ENCODE peak calls at places on chromosomes 7 and 10, in six cellular contexts. N, S, H, V, W and T are unnamed samples.
A peak's percentile ranks its signal among the peaks of the same experiment; 100 is the strongest.

GRCh38 chr10:71371750-71372166 is 25.0 kb upstream of the CDH23 start:
- ATAC-seq in N (no peak), S (no peak), H (no peak), V (no peak), W (peak; percentile 65), T (peak; percentile 29)

GRCh38 chr10:70343312-70343711 is 39.1 kb downstream of the LRRC20 start:
- ATAC-seq in N (no peak), S (no peak), H (no peak), V (no peak), W (no peak), T (no peak)

GRCh38 chr10:109995178-109995577 is 12.6 kb upstream of the ADD3 start:
- ATAC-seq in N (no peak), S (no peak), H (peak; percentile 18), V (peak; percentile 13), W (no peak), T (no peak)

GRCh38 chr10:11553773-11554381 is 57.6 kb downstream of the USP6NL start:
- ATAC-seq in N (no peak), S (no peak), H (no peak), V (peak; percentile 19), W (peak; percentile 95), T (no peak)

GRCh38 chr7:98418636-98419315 is 17.9 kb upstream of the BAIAP2L1 start:
- ATAC-seq in N (no peak), S (peak; percentile 80), H (peak; percentile 91), V (peak; percentile 66), W (no peak), T (no peak)

GRCh38 chr10:48612241-48612943 is 7.5 kb upstream of the ARHGAP22 start:
- ATAC-seq in N (no peak), S (no peak), H (no peak), V (no peak), W (no peak), T (no peak)

GRCh38 chr10:33174674-33175073 is 159.8 kb downstream of the NRP1 start:
- ATAC-seq in N (no peak), S (no peak), H (peak; percentile 56), V (no peak), W (no peak), T (no peak)

GRCh38 chr10:72000073-72001025 is 36.2 kb downstream of the CHST3 start:
- ATAC-seq in N (no peak), S (no peak), H (no peak), V (no peak), W (no peak), T (no peak)

DNA sequence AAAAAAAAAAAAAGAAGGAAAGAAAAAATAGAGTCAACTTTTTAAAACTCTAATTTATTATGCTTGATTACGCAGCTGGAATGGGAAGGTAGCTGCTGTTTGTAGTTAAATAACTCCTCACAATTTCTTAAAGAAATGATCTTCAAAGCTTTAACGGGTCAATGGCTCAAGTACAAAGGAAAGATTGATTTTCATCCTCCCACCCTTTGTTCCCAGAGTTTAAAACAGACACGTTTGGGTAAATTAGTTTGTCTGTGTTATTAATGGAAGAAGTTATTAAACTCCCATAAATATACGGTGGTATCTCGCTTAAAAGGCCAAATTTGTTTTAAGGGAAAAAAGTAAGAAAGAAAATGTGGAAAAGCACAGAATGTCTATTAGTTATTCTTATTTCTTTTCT is 179.3 kb downstream of the EMX2 start:
- ATAC-seq in N (no peak), S (no peak), H (no peak), V (no peak), W (no peak), T (no peak)
- TF ChIP-seq EP300 in N (no peak), S (no peak), H (no peak), V (no peak), W (no peak), T (no peak)

GRCh38 chr7:138746073-138746472 is 44.9 kb upstream of the SVOPL start:
- ATAC-seq in N (no peak), S (no peak), H (no peak), V (no peak), W (no peak), T (no peak)
- TF ChIP-seq EP300 in N (no peak), S (no peak), H (no peak), V (no peak), W (no peak), T (no peak)

DNA sequence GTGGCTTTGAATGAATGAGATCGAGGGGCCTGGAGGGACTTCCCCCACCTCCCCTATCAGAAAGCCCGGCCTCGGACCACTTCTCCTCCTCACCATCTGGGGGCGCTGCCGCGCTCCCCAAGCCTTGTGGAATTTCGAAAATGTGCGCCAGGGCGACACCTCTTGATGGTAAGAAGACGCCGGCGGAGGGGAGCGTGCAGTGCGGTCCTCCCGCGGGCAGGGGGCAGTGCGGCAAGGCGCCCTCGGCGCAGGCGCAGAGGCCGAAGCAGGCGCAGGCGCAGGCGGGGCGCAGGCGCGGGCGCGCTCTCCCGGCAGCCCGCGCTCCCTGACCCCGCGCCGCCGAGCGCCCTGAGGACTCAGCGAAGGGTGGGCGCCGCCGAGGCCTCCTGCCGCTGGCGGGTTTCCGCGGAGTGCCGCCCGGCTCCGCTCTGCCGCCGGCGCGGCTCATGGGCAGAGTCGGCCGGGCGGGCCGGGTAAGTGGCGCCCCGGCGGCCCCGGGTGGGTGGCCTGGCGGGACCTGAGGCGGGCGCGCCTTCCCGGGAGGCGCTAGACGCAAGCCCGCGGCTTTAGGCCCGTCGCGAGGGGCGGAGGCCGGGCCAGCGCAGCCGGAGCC is at the start of gene RBM17:
- ATAC-seq in N (peak; percentile 97), S (peak; percentile 90), H (peak; percentile 88), V (peak; percentile 93), W (peak; percentile 88), T (peak; percentile 96)
- TF ChIP-seq EP300 in N (no peak), S (no peak), H (no peak), V (no peak), W (no peak), T (no peak)

GRCh38 chr7:108076141-108076540 is 54.0 kb downstream of the LAMB4 start:
- ATAC-seq in N (no peak), S (no peak), H (no peak), V (no peak), W (no peak), T (no peak)

GRCh38 chr7:108077714-108078113 is 52.4 kb downstream of the LAMB4 start:
- ATAC-seq in N (no peak), S (no peak), H (no peak), V (no peak), W (no peak), T (no peak)

GRCh38 chr7:108078156-108078781 is 51.9 kb downstream of the LAMB4 start:
- ATAC-seq in N (no peak), S (no peak), H (no peak), V (peak; percentile 74), W (no peak), T (no peak)

GRCh38 chr7:108080094-108080656 is 50.0 kb downstream of the LAMB4 start:
- ATAC-seq in N (no peak), S (no peak), H (no peak), V (peak; percentile 82), W (no peak), T (no peak)

DNA sequence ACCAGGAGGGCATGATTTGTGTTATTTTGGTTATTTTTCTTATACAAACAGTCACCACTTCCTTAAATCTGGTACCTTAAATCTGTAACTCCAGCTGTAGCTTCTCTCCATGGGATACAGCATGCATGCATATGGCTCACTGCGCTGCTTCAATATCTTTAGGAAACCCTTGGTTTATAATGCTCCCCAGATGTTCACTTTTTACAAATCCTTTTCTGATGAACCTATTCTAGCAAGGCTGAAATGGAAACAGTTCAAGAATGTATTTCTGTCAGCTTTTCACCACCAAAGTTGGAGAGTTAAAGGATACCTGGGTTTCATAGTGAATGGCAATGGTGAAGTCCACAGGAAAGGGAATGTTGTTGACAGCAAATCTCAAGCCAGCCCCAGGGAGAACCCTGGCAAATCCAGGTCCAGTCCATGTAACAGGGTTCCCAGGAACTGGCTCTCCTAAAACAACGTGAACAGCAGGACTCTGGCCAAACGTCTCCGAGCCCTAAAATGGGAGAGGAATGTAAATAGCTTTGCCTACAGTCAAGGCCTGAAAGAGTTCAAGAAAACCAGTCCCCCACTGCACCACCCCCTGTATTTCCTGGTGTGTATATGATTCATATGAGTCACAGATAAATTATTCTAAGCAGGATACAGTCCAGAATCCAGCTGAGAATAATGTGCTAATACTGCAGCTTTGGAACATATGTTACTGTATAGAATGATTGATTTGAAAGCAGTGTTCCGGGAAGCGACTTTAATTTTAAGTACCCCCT is 50.7 kb downstream of the LAMB4 start:
- ATAC-seq in N (no peak), S (no peak), H (peak; percentile 68), V (peak; percentile 5), W (no peak), T (peak; percentile 60)
- TF ChIP-seq EP300 in N (no peak), S (no peak), H (no peak), V (no peak), W (no peak), T (no peak)

DNA sequence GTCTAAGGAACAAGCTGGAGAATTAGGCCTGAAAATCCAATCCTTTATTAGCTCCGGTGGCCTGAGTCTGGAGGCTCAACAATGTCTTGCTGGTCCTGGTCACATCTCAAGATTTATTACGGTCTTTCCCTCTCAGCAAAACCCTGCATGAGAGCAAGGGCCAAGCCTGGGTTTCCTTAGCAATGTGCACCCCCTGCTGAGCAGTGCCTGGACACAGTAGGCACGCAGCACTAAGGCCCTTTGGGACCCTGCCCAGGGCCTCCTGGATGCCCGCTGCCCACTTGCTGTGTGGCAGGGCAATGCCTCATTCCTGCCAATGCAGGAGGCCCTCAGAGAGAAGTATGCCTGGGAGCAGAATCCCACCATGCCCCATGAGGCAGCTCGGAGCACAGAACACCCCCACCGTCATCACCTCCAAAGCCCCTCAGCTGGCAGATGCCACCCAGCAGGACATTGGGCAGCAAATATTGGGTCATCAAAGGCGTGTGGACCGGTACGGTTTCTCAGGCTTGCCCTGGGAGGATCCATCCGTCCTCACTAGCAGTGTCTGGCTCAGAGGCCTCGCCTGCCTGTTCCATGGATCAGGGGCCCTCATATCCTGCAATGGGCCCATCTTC is 156.4 kb downstream of the OAT start:
- ATAC-seq in N (no peak), S (no peak), H (no peak), V (no peak), W (no peak), T (no peak)
- TF ChIP-seq EP300 in N (no peak), S (no peak), H (no peak), V (no peak), W (no peak), T (no peak)

GRCh38 chr7:92052159-92052558 is 82.1 kb downstream of the CYP51A1 start:
- ATAC-seq in N (no peak), S (no peak), H (no peak), V (no peak), W (no peak), T (no peak)
- TF ChIP-seq EP300 in N (no peak), S (no peak), H (no peak), V (no peak), W (no peak), T (no peak)

DNA sequence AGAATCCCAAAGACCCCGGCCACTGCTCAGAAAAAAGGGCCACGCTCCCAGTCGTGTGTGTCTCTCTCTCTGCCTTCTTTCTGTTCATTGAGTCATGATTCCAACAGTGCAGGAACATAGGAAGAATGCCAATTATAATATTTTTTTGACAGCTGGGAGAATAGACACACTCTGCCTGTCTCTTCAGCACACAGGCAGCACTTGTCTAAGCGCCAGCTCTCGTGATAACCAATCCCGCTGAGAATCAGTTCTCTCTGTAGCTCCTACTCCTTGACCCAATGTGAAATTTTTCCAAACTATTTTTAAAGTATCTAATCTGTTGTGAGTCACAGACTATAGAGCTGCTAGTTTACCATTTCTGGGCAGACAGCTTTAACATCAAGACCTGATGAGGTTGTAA is 145.7 kb upstream of the RHEB start:
- ATAC-seq in N (no peak), S (no peak), H (no peak), V (no peak), W (no peak), T (peak; percentile 82)
- TF ChIP-seq EP300 in N (no peak), S (no peak), H (no peak), V (no peak), W (no peak), T (no peak)